ENCODE peak calls at places on chromosomes 1 and 21, in six cellular contexts. W, F, P, M, S and T are unnamed samples.

GRCh38 chr1:165006843-165007242 is 349.7 kb downstream of the LMX1A start:
- DNase-seq in W (no peak), F (no peak), P (no peak), M (no peak), S (no peak), T (no peak)

GRCh38 chr1:180488661-180489060 is 13.7 kb downstream of the ACBD6 start:
- DNase-seq in W (no peak), F (no peak), P (no peak), M (no peak), S (no peak), T (no peak)

GRCh38 chr1:20358761-20359263 is 68.1 kb downstream of the VWA5B1 start:
- DNase-seq in W (peak), F (peak), P (no peak), M (no peak), S (no peak), T (peak)

GRCh38 chr1:41174170-41174569 is 67.9 kb downstream of the SCMH1 start:
- DNase-seq in W (no peak), F (no peak), P (no peak), M (no peak), S (no peak), T (no peak)

GRCh38 chr1:41672173-41672572 is 187.7 kb upstream of the EDN2 start:
- DNase-seq in W (peak), F (no peak), P (peak), M (no peak), S (no peak), T (peak)

GRCh38 chr1:45884700-45885099 is 81.3 kb downstream of the MAST2 start:
- DNase-seq in W (no peak), F (no peak), P (peak), M (no peak), S (no peak), T (no peak)

GRCh38 chr1:82030830-82031229 is 230.1 kb downstream of the ADGRL2 start:
- DNase-seq in W (no peak), F (no peak), P (no peak), M (no peak), S (no peak), T (no peak)

GRCh38 chr1:26471498-26472329 is 526 bp upstream of the HMGN2 start:
- DNase-seq in W (peak), F (peak), P (peak), M (peak), S (no peak), T (peak)

GRCh38 chr1:206470692-206471414 is 577 bp downstream of the IKBKE start:
- DNase-seq in W (peak), F (no peak), P (peak), M (no peak), S (no peak), T (peak)

GRCh38 chr21:35150562-35151226 is 101.6 kb upstream of the RUNX1 start:
- DNase-seq in W (peak), F (no peak), P (no peak), M (no peak), S (no peak), T (peak)

GRCh38 chr21:29501451-29501850 is 202.7 kb downstream of the BACH1 start:
- DNase-seq in W (peak), F (no peak), P (peak), M (no peak), S (no peak), T (peak)

GRCh38 chr1:172993640-172994039 is 57.1 kb downstream of the TNFSF18 start:
- DNase-seq in W (peak), F (no peak), P (no peak), M (no peak), S (no peak), T (peak)

GRCh38 chr1:81233591-81233990 is 567.1 kb upstream of the ADGRL2 start:
- DNase-seq in W (no peak), F (no peak), P (no peak), M (no peak), S (no peak), T (no peak)

GRCh38 chr1:6496890-6497214 is 5.4 kb upstream of the PLEKHG5 start:
- DNase-seq in W (no peak), F (no peak), P (no peak), M (no peak), S (no peak), T (no peak)

GRCh38 chr21:45228171-45228641 is 59.5 kb downstream of the POFUT2 start:
- DNase-seq in W (peak), F (no peak), P (peak), M (no peak), S (peak), T (peak)